ENCODE peak calls at places on chromosomes 6 and 20, in six cellular contexts. M is tibial artery, N is stomach, C is WERI-Rb-1, Q is upper lobe of right lung, V is endodermal cell. H is an unnamed sample.

GRCh38 chr6:33171096-33171888 is 21.0 kb downstream of the COL11A2 start:
- DNase-seq in Q (peak), M (no peak), C (no peak), N (no peak), V (no peak), H (peak)

GRCh38 chr6:44269921-44270525 is at the start of gene TMEM151B:
- DNase-seq in C (peak), Q (no peak), V (peak), N (no peak), M (no peak), H (no peak)

GRCh38 chr6:36627801-36628246 is 33.7 kb downstream of the SRSF3 start:
- DNase-seq in C (no peak), V (no peak), M (peak), Q (peak), N (peak), H (no peak)

GRCh38 chr6:22332726-22333125 is 35.9 kb upstream of the PRL start:
- DNase-seq in N (no peak), Q (no peak), C (no peak), V (no peak), M (no peak), H (no peak)

GRCh38 chr6:109515781-109516409 is 32.9 kb upstream of the ZBTB24 start:
- DNase-seq in V (no peak), N (no peak), Q (no peak), C (no peak), M (no peak), H (no peak)

GRCh38 chr6:3455121-3455489 is 1.7 kb downstream of the SLC22A23 start:
- DNase-seq in M (no peak), C (no peak), V (peak), Q (no peak), N (peak), H (no peak)

GRCh38 chr6:69627625-69628024 is 169.2 kb downstream of the LMBRD1 start:
- DNase-seq in N (no peak), M (no peak), C (no peak), V (no peak), Q (no peak), H (no peak)

GRCh38 chr6:167236239-167236571 is 54.9 kb upstream of the UNC93A start:
- DNase-seq in Q (no peak), N (no peak), C (peak), M (no peak), V (no peak), H (no peak)

GRCh38 chr6:109166643-109167042 is 71.3 kb downstream of the CEP57L1 start:
- DNase-seq in N (no peak), M (no peak), Q (no peak), C (no peak), V (no peak), H (no peak)

GRCh38 chr6:63347599-63347998 is 27.8 kb upstream of the LGSN start:
- DNase-seq in C (no peak), V (no peak), Q (no peak), N (no peak), M (no peak), H (no peak)

GRCh38 chr6:108359901-108360882 is 65.3 kb downstream of the AFG1L start:
- DNase-seq in N (no peak), Q (no peak), V (no peak), M (no peak), C (no peak), H (no peak)

GRCh38 chr6:140105857-140106256 is 731.4 kb upstream of the CITED2 start:
- DNase-seq in N (no peak), C (peak), Q (no peak), V (peak), M (no peak), H (no peak)

GRCh38 chr6:70706491-70707123 is 38.9 kb downstream of the SMAP1 start:
- DNase-seq in N (no peak), Q (no peak), C (no peak), V (no peak), M (no peak), H (no peak)

GRCh38 chr6:136550330-136551071 is at the start of gene MAP7:
- DNase-seq in V (peak), M (peak), C (peak), Q (peak), N (peak), H (peak)

GRCh38 chr20:6636209-6637159 is 131.0 kb upstream of the BMP2 start:
- DNase-seq in C (no peak), V (peak), M (no peak), Q (no peak), N (no peak), H (no peak)

GRCh38 chr20:23161968-23162696 is 76.0 kb upstream of the CD93 start:
- DNase-seq in Q (peak), C (no peak), N (peak), V (no peak), M (peak), H (peak)

GRCh38 chr6:104829183-104829958 is 30.3 kb downstream of the HACE1 start:
- DNase-seq in M (no peak), V (no peak), C (no peak), Q (no peak), N (no peak), H (no peak)

GRCh38 chr6:125511809-125512341 is 210.1 kb upstream of the HDDC2 start:
- DNase-seq in M (no peak), N (no peak), V (no peak), C (no peak), Q (no peak), H (no peak)

GRCh38 chr20:4047614-4048013 is 32.3 kb upstream of the RNF24 start:
- DNase-seq in N (no peak), V (peak), M (no peak), C (no peak), Q (no peak), H (no peak)

GRCh38 chr6:35470663-35471120 is 2.5 kb downstream of the RPL10A start:
- DNase-seq in N (no peak), V (peak), M (no peak), Q (no peak), C (no peak), H (peak)
- H3K4me3 ChIP-seq in N (no peak), V (peak), M (no peak), Q (no peak), C (no peak), H (peak)

GRCh38 chr20:31717478-31717946 is 5.2 kb downstream of the BCL2L1 start:
- DNase-seq in Q (no peak), C (no peak), V (no peak), N (no peak), M (no peak), H (no peak)
- H3K4me3 ChIP-seq in Q (peak), C (peak), V (no peak), N (peak), M (peak), H (peak)

DNA sequence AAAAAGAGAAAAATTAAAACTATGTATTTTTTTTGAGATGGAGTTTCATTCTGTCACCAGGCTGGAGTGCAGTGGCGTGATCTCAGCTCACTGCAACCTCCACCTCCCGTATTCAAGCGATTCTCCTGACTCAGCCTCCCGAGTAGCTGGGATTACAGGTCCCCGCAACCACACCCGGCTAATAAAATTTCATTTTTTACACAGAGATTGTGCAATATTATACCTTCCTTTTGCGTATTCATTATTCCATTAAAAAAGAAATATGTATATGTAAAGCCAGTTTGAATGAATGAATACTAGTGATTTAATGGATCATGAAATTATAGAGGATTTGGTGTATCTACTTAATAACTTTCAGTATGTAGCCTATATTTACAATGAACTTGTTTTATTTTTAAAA is 38.2 kb upstream of the CTAGE9 start:
- DNase-seq in Q (no peak), V (no peak), M (no peak), N (no peak), C (no peak), H (no peak)
- H3K4me3 ChIP-seq in Q (no peak), V (no peak), M (no peak), N (no peak), C (no peak), H (no peak)

GRCh38 chr6:87794922-87795885 is 93.2 kb upstream of the AKIRIN2 start:
- DNase-seq in N (no peak), Q (no peak), C (no peak), V (peak), M (no peak), H (no peak)

GRCh38 chr6:87791485-87791884 is 89.5 kb upstream of the AKIRIN2 start:
- DNase-seq in M (no peak), V (no peak), Q (no peak), C (no peak), N (no peak), H (no peak)

GRCh38 chr6:87791982-87792381 is 89.9 kb upstream of the AKIRIN2 start:
- DNase-seq in C (peak), V (no peak), Q (no peak), M (no peak), N (no peak), H (no peak)

GRCh38 chr6:87791029-87791428 is 89.0 kb upstream of the AKIRIN2 start:
- DNase-seq in C (no peak), Q (no peak), V (no peak), M (no peak), N (no peak), H (no peak)

DNA sequence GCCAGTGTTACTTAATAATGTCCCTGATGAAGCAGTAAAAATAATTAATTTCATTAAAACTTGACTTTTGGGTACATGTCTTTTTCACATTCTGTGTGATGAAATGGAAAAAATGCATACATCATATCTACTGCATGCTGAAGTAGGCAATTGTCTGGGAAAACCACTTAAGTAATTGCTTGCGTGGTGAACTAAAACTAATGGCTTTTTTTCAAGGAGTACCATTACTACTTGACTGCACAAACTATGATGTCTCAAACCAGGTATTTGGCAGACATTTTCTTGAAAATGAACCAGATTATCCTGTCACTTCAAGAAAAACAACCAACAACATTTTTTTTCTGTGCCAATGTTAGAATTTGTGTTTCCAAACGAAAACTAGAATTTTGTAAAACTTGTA is 91.3 kb upstream of the AKIRIN2 start:
- DNase-seq in M (no peak), N (no peak), Q (no peak), C (no peak), V (no peak), H (no peak)
- H3K4me3 ChIP-seq in M (no peak), N (no peak), Q (no peak), C (no peak), V (no peak), H (no peak)

DNA sequence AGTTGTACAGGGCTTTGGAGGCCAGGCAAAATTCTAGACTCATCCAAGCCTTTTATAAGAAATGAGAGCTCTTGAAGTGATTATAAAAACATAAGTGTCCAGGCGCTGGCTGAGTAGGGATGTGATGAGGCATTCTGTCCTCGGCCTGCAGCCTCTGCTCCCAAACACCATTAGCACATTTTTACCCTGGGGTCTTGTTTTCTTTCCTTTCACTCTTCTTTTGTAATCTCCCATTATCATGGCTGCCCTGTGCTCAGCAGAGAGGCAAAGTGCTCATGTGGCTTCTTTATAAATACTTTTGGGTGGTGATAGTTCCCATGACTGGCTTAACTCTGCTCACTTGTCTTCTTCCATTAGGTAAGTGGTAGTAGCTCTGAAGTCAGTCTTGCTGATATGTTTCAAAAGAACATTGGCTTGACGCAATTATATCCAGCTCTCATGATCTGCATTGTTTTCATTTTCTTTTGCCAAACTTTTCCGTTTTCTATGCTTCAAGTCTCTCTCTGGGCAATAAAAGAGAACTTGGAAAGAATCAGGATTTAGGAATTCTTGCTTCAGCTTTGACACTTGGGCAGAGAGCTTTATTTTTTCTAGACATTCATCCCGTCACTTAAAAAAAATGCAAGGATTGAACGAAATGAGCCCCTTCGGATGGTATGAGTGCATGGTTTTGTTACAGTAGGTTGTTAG is 61.1 kb downstream of the CAP2 start:
- DNase-seq in M (no peak), N (no peak), Q (no peak), C (no peak), V (no peak), H (no peak)
- H3K4me3 ChIP-seq in M (no peak), N (no peak), Q (no peak), C (no peak), V (no peak), H (no peak)

DNA sequence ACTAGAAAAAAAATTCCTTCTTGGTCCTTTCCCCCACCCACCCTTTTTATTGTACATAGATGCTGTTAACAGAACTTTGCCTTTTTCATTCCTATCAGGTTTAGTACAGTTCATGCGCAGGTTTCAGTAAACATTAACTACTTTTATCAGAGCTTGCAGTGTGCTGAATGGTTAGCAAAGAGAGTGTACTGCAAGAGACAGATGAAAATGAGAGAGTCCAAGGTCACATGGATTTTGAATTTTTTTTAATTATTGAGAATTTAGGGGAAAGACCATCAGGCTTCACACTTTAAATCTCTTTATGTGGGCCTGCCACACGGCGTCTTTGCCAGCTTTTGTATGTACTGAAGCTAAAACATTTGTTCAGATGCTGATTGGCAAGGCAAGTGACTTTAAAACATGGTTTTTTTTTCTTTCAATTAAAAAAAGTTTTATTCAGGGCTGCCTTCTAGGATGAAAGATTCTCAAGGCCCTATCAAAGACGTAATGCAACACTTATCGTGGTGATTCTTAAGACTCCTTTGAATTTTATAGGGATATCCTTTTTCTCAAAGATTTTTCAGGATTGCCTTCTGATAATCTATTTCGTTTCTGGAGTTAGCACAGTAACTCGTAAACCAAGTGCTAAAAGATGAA is 32.2 kb downstream of the RREB1 start:
- DNase-seq in V (no peak), M (no peak), Q (no peak), C (no peak), N (no peak), H (no peak)
- H3K4me3 ChIP-seq in V (peak), M (peak), Q (no peak), C (no peak), N (no peak), H (peak)

H was measured in psoas muscle.